ENCODE peak calls at places on chromosomes 1 and 21, in nine cellular contexts. R is RWPE1; C is fibroblast of lung; K is activated CD8-positive, alpha-beta T cell treated with anti-CD3 and anti-CD28 coated beads for 36 hours; G is pancreas; F is uterus; J is dorsolateral prefrontal cortex; Z is AG09319; V is GM10248. X is an unnamed sample.

GRCh38 chr1:80217377-80217986 is 1211.0 kb upstream of the ADGRL4 start:
- DNase-seq in Z (peak; percentile 28), K (no peak), C (peak; percentile 92), V (no peak), F (no peak), G (no peak), J (no peak), R (peak; percentile 27), X (no peak)

GRCh38 chr1:158176399-158176798 is 4.3 kb upstream of the CD1D start:
- DNase-seq in C (no peak), J (no peak), Z (no peak), R (no peak), F (no peak), V (no peak), K (no peak), G (no peak), X (no peak)

GRCh38 chr1:92995420-92996130 is 34.3 kb upstream of the DIPK1A start:
- DNase-seq in F (no peak), G (no peak), K (no peak), C (no peak), Z (no peak), J (no peak), R (no peak), V (no peak), X (no peak)

GRCh38 chr21:42503711-42504110 is 7.7 kb upstream of the RSPH1 start:
- DNase-seq in F (no peak), C (no peak), R (no peak), J (no peak), Z (no peak), G (no peak), K (peak; percentile 57), V (no peak), X (no peak)

GRCh38 chr1:1187938-1188337 is 14.3 kb downstream of the TTLL10 start:
- DNase-seq in F (no peak), Z (peak; percentile 70), K (no peak), J (no peak), C (peak; percentile 71), R (no peak), V (no peak), G (no peak), X (no peak)

GRCh38 chr21:22981819-22982218 is 1983.6 kb downstream of the NCAM2 start:
- DNase-seq in G (no peak), F (no peak), K (no peak), R (no peak), Z (no peak), C (no peak), V (no peak), J (no peak), X (no peak)

GRCh38 chr21:46092026-46092764 is 5.7 kb upstream of the COL6A2 start:
- DNase-seq in Z (peak; percentile 93), V (peak; percentile 11), R (no peak), K (no peak), C (peak; percentile 99), G (no peak), F (peak; percentile 85), J (no peak), X (peak; percentile 94)

GRCh38 chr1:18246543-18246942 is 138.9 kb downstream of the IGSF21 start:
- DNase-seq in Z (no peak), F (no peak), G (no peak), V (no peak), R (no peak), K (no peak), J (no peak), C (no peak), X (no peak)

GRCh38 chr1:116738673-116739370 is 15.4 kb upstream of the CD2 start:
- DNase-seq in Z (no peak), V (peak; percentile 64), C (no peak), F (no peak), R (no peak), K (peak; percentile 84), J (no peak), G (no peak), X (no peak)

GRCh38 chr1:200302893-200303250 is 107.0 kb downstream of the ZNF281 start:
- DNase-seq in K (no peak), Z (no peak), V (no peak), R (no peak), C (peak; percentile 36), G (peak; percentile 64), J (no peak), F (no peak), X (no peak)

GRCh38 chr1:31714442-31715096 is 10.8 kb upstream of the COL16A1 start:
- DNase-seq in F (peak; percentile 95), K (peak; percentile 38), Z (no peak), G (no peak), V (peak; percentile 59), C (peak; percentile 70), R (no peak), J (peak; percentile 69), X (peak; percentile 52)

GRCh38 chr1:154791292-154792278 is 78.5 kb downstream of the KCNN3 start:
- DNase-seq in G (no peak), J (no peak), K (peak; percentile 95), Z (no peak), F (peak; percentile 75), V (peak; percentile 88), R (peak; percentile 59), C (peak; percentile 28), X (no peak)

GRCh38 chr1:237111807-237112206 is 69.8 kb downstream of the RYR2 start:
- DNase-seq in C (no peak), F (no peak), J (no peak), R (no peak), V (no peak), G (no peak), Z (no peak), K (peak; percentile 2), X (no peak)

GRCh38 chr21:14591882-14592281 is 45.8 kb upstream of the SAMSN1 start:
- DNase-seq in K (peak; percentile 27), V (no peak), J (no peak), Z (peak; percentile 5), G (no peak), F (peak; percentile 41), C (peak; percentile 66), R (no peak), X (no peak)

GRCh38 chr1:39499668-39500067 is 8.2 kb downstream of the BMP8A start:
- DNase-seq in F (peak; percentile 62), K (no peak), G (no peak), V (no peak), C (no peak), J (no peak), R (no peak), Z (no peak), X (no peak)

GRCh38 chr1:9455487-9456237 is 83.6 kb upstream of the SLC25A33 start:
- DNase-seq in J (peak; percentile 17), V (peak; percentile 82), G (peak; percentile 88), R (peak; percentile 35), C (peak; percentile 68), F (peak; percentile 79), K (peak; percentile 81), Z (no peak), X (no peak)

GRCh38 chr1:21334214-21335087 is 44.2 kb upstream of the ECE1 start:
- DNase-seq in J (peak; percentile 22), V (peak; percentile 78), G (peak; percentile 79), R (peak; percentile 41), Z (peak; percentile 63), F (peak; percentile 77), K (peak; percentile 90), C (peak; percentile 76), X (peak; percentile 66)

GRCh38 chr1:225865514-225865913 is 16.7 kb downstream of the TMEM63A start:
- DNase-seq in G (no peak), V (no peak), R (no peak), F (no peak), C (no peak), Z (no peak), J (no peak), K (peak; percentile 28), X (no peak)
- TF ChIP-seq CTCF in G (no peak), V (no peak), R (no peak), F (no peak), C (no peak), Z (no peak), J (no peak), K (no peak), X (no peak)

GRCh38 chr1:15328785-15329480 is 80.8 kb upstream of the EFHD2 start:
- DNase-seq in C (peak; percentile 78), J (peak; percentile 72), G (no peak), V (peak; percentile 51), K (peak; percentile 31), Z (no peak), R (no peak), F (peak; percentile 42), X (no peak)
- TF ChIP-seq CTCF in C (peak; percentile 46), J (peak; percentile 41), G (no peak), V (peak; percentile 30), K (peak; percentile 48), Z (peak; percentile 48), R (no peak), F (no peak), X (peak; percentile 34)

GRCh38 chr1:221742555-221743415 is 896 bp upstream of the DUSP10 start:
- DNase-seq in G (peak; percentile 94), R (peak; percentile 70), C (peak; percentile 83), J (no peak), F (peak; percentile 78), V (peak; percentile 81), K (peak; percentile 88), Z (peak; percentile 43), X (no peak)
- TF ChIP-seq CTCF in G (no peak), R (peak; percentile 54), C (peak; percentile 0), J (peak; percentile 47), F (no peak), V (no peak), K (no peak), Z (peak; percentile 10), X (peak; percentile 26)

GRCh38 chr1:220184503-220184902 is 87.8 kb downstream of the RAB3GAP2 start:
- DNase-seq in C (no peak), V (no peak), Z (no peak), R (no peak), F (no peak), J (no peak), K (no peak), G (no peak), X (peak; percentile 9)

GRCh38 chr1:220186752-220187151 is 85.5 kb downstream of the RAB3GAP2 start:
- DNase-seq in R (no peak), G (no peak), C (no peak), J (no peak), F (no peak), Z (no peak), K (no peak), V (no peak), X (no peak)

GRCh38 chr1:220189750-220190347 is 82.4 kb downstream of the RAB3GAP2 start:
- DNase-seq in K (no peak), Z (peak; percentile 3), C (peak; percentile 60), R (peak; percentile 53), V (peak; percentile 19), G (no peak), J (no peak), F (no peak), X (no peak)
- TF ChIP-seq CTCF in K (peak; percentile 38), Z (peak; percentile 47), C (peak; percentile 57), R (peak; percentile 59), V (peak; percentile 44), G (no peak), J (peak; percentile 60), F (peak; percentile 24), X (peak; percentile 49)

X was measured in BJ.